ENCODE peak calls at places on chromosome 2, in six cellular contexts. One of them, this sample, is unnamed.

GRCh38 chr2:142218471-142218870 is 87.7 kb upstream of the LRP1B start:
- DNase-seq in hypothalamus: no peak
- DNase-seq in stimulated activated CD4-positive, alpha-beta T cell treated with anti-CD3 and anti-CD28 coated beads, Interleukin-1b, Interleukin-23, amount 100 ng/mL, for 24 hours: no peak
- DNase-seq in EL: peak; percentile 12
- DNase-seq in right lobe of liver: no peak
- DNase-seq in M059J: peak; percentile 50
- DNase-seq in this sample: no peak

GRCh38 chr2:16069663-16069932 is 129.2 kb downstream of the MYCN start:
- DNase-seq in hypothalamus: no peak
- DNase-seq in stimulated activated CD4-positive, alpha-beta T cell treated with anti-CD3 and anti-CD28 coated beads, Interleukin-1b, Interleukin-23, amount 100 ng/mL, for 24 hours: no peak
- DNase-seq in EL: no peak
- DNase-seq in right lobe of liver: no peak
- DNase-seq in M059J: no peak
- DNase-seq in this sample: no peak

GRCh38 chr2:157172866-157173578 is 84.5 kb upstream of the GALNT5 start:
- DNase-seq in hypothalamus: no peak
- DNase-seq in stimulated activated CD4-positive, alpha-beta T cell treated with anti-CD3 and anti-CD28 coated beads, Interleukin-1b, Interleukin-23, amount 100 ng/mL, for 24 hours: no peak
- DNase-seq in EL: peak; percentile 31
- DNase-seq in right lobe of liver: no peak
- DNase-seq in M059J: peak; percentile 48
- DNase-seq in this sample: no peak

GRCh38 chr2:227163998-227164744 is at the start of the genes COL4A3 and COL4A4:
- DNase-seq in hypothalamus: no peak
- DNase-seq in stimulated activated CD4-positive, alpha-beta T cell treated with anti-CD3 and anti-CD28 coated beads, Interleukin-1b, Interleukin-23, amount 100 ng/mL, for 24 hours: no peak
- DNase-seq in EL: peak; percentile 45
- DNase-seq in right lobe of liver: peak; percentile 65
- DNase-seq in M059J: peak; percentile 35
- DNase-seq in this sample: no peak

GRCh38 chr2:46306320-46306719 is 9.1 kb downstream of the EPAS1 start:
- DNase-seq in hypothalamus: no peak
- DNase-seq in stimulated activated CD4-positive, alpha-beta T cell treated with anti-CD3 and anti-CD28 coated beads, Interleukin-1b, Interleukin-23, amount 100 ng/mL, for 24 hours: no peak
- DNase-seq in EL: peak; percentile 44
- DNase-seq in right lobe of liver: no peak
- DNase-seq in M059J: peak; percentile 94
- DNase-seq in this sample: no peak

GRCh38 chr2:105919826-105920225 is 175.1 kb downstream of the NCK2 start:
- DNase-seq in hypothalamus: no peak
- DNase-seq in stimulated activated CD4-positive, alpha-beta T cell treated with anti-CD3 and anti-CD28 coated beads, Interleukin-1b, Interleukin-23, amount 100 ng/mL, for 24 hours: no peak
- DNase-seq in EL: peak; percentile 46
- DNase-seq in right lobe of liver: no peak
- DNase-seq in M059J: peak; percentile 14
- DNase-seq in this sample: no peak

GRCh38 chr2:84234103-84234502 is 225.0 kb downstream of the SUCLG1 start:
- DNase-seq in hypothalamus: no peak
- DNase-seq in stimulated activated CD4-positive, alpha-beta T cell treated with anti-CD3 and anti-CD28 coated beads, Interleukin-1b, Interleukin-23, amount 100 ng/mL, for 24 hours: no peak
- DNase-seq in EL: no peak
- DNase-seq in right lobe of liver: no peak
- DNase-seq in M059J: peak; percentile 5
- DNase-seq in this sample: no peak

GRCh38 chr2:192060161-192060560 is 134.6 kb downstream of the TMEFF2 start:
- DNase-seq in hypothalamus: no peak
- DNase-seq in stimulated activated CD4-positive, alpha-beta T cell treated with anti-CD3 and anti-CD28 coated beads, Interleukin-1b, Interleukin-23, amount 100 ng/mL, for 24 hours: no peak
- DNase-seq in EL: no peak
- DNase-seq in right lobe of liver: no peak
- DNase-seq in M059J: no peak
- DNase-seq in this sample: no peak

GRCh38 chr2:46163804-46164569 is 133.2 kb upstream of the EPAS1 start:
- DNase-seq in hypothalamus: no peak
- DNase-seq in stimulated activated CD4-positive, alpha-beta T cell treated with anti-CD3 and anti-CD28 coated beads, Interleukin-1b, Interleukin-23, amount 100 ng/mL, for 24 hours: no peak
- DNase-seq in EL: peak; percentile 66
- DNase-seq in right lobe of liver: no peak
- DNase-seq in M059J: peak; percentile 96
- DNase-seq in this sample: no peak

GRCh38 chr2:84701880-84702279 is 179.0 kb downstream of the TRABD2A start:
- DNase-seq in hypothalamus: no peak
- DNase-seq in stimulated activated CD4-positive, alpha-beta T cell treated with anti-CD3 and anti-CD28 coated beads, Interleukin-1b, Interleukin-23, amount 100 ng/mL, for 24 hours: no peak
- DNase-seq in EL: peak; percentile 93
- DNase-seq in right lobe of liver: no peak
- DNase-seq in M059J: peak; percentile 56
- DNase-seq in this sample: no peak

GRCh38 chr2:237574894-237575868 is 8.8 kb downstream of the PRLH start:
- DNase-seq in hypothalamus: no peak
- DNase-seq in stimulated activated CD4-positive, alpha-beta T cell treated with anti-CD3 and anti-CD28 coated beads, Interleukin-1b, Interleukin-23, amount 100 ng/mL, for 24 hours: no peak
- DNase-seq in EL: no peak
- DNase-seq in right lobe of liver: peak; percentile 44
- DNase-seq in M059J: peak; percentile 59
- DNase-seq in this sample: no peak

GRCh38 chr2:8236391-8236790 is 445.5 kb upstream of the ID2 start:
- DNase-seq in hypothalamus: no peak
- DNase-seq in stimulated activated CD4-positive, alpha-beta T cell treated with anti-CD3 and anti-CD28 coated beads, Interleukin-1b, Interleukin-23, amount 100 ng/mL, for 24 hours: no peak
- DNase-seq in EL: no peak
- DNase-seq in right lobe of liver: no peak
- DNase-seq in M059J: no peak
- DNase-seq in this sample: no peak

GRCh38 chr2:112887904-112888303 is 23.1 kb upstream of the IL37 start:
- DNase-seq in hypothalamus: no peak
- DNase-seq in stimulated activated CD4-positive, alpha-beta T cell treated with anti-CD3 and anti-CD28 coated beads, Interleukin-1b, Interleukin-23, amount 100 ng/mL, for 24 hours: no peak
- DNase-seq in EL: no peak
- DNase-seq in right lobe of liver: no peak
- DNase-seq in M059J: peak; percentile 10
- DNase-seq in this sample: no peak

GRCh38 chr2:120395221-120395620 is 49.3 kb downstream of the INHBB start:
- DNase-seq in hypothalamus: no peak
- DNase-seq in stimulated activated CD4-positive, alpha-beta T cell treated with anti-CD3 and anti-CD28 coated beads, Interleukin-1b, Interleukin-23, amount 100 ng/mL, for 24 hours: no peak
- DNase-seq in EL: no peak
- DNase-seq in right lobe of liver: no peak
- DNase-seq in M059J: no peak
- DNase-seq in this sample: no peak

GRCh38 chr2:205762883-205763282 is 80.6 kb downstream of the NRP2 start:
- DNase-seq in hypothalamus: no peak
- DNase-seq in stimulated activated CD4-positive, alpha-beta T cell treated with anti-CD3 and anti-CD28 coated beads, Interleukin-1b, Interleukin-23, amount 100 ng/mL, for 24 hours: no peak
- DNase-seq in EL: no peak
- DNase-seq in right lobe of liver: no peak
- DNase-seq in M059J: peak; percentile 36
- DNase-seq in this sample: no peak

This sample was measured in T-helper 2 cell.